ENCODE peak calls at places on chromosomes 11 and 22, in four cellular contexts. One of them, this sample, is unnamed. For H3K4me1 and H3K36me3, the result is how much of the 10 kb centered on the place peaks cover.

GRCh38 chr11:13942908-13943505 is 19.5 kb upstream of the SPON1 start:
- DNase-seq in cardiac muscle cell: no peak
- DNase-seq in sigmoid colon: no peak
- DNase-seq in psoas muscle: no peak
- DNase-seq in this sample: no peak

GRCh38 chr11:70226967-70227366 is 23.9 kb downstream of the FADD start:
- DNase-seq in cardiac muscle cell: peak
- DNase-seq in sigmoid colon: no peak
- DNase-seq in psoas muscle: no peak
- DNase-seq in this sample: no peak

GRCh38 chr11:6320411-6321207 is at the start of gene CAVIN3:
- DNase-seq in cardiac muscle cell: peak
- DNase-seq in sigmoid colon: peak
- DNase-seq in psoas muscle: peak
- DNase-seq in this sample: peak

GRCh38 chr11:45021001-45021400 is 70.3 kb upstream of the TP53I11 start:
- DNase-seq in cardiac muscle cell: no peak
- DNase-seq in sigmoid colon: no peak
- DNase-seq in psoas muscle: no peak
- DNase-seq in this sample: no peak

GRCh38 chr11:47317078-47317828 is 35.2 kb downstream of the MYBPC3 start:
- DNase-seq in cardiac muscle cell: no peak
- DNase-seq in sigmoid colon: no peak
- DNase-seq in psoas muscle: no peak
- DNase-seq in this sample: no peak

GRCh38 chr11:131504199-131504949 is 134.0 kb downstream of the NTM start:
- DNase-seq in cardiac muscle cell: peak
- DNase-seq in sigmoid colon: no peak
- DNase-seq in psoas muscle: peak
- DNase-seq in this sample: no peak

GRCh38 chr11:102994101-102994500 is 38.6 kb upstream of the MMP13 start:
- DNase-seq in cardiac muscle cell: no peak
- DNase-seq in sigmoid colon: no peak
- DNase-seq in psoas muscle: no peak
- DNase-seq in this sample: no peak

GRCh38 chr11:2298795-2299747 is 2.6 kb downstream of the C11orf21 start:
- DNase-seq in cardiac muscle cell: peak
- DNase-seq in sigmoid colon: no peak
- DNase-seq in psoas muscle: peak
- DNase-seq in this sample: peak

GRCh38 chr11:63613517-63614135 is 607 bp downstream of the PLAAT3 start:
- DNase-seq in cardiac muscle cell: peak
- DNase-seq in sigmoid colon: peak
- DNase-seq in psoas muscle: peak
- DNase-seq in this sample: peak

GRCh38 chr22:45548991-45549736 is 46.5 kb downstream of the FBLN1 start:
- DNase-seq in cardiac muscle cell: peak
- DNase-seq in sigmoid colon: peak
- DNase-seq in psoas muscle: peak
- DNase-seq in this sample: no peak

GRCh38 chr11:127471662-127472061 is 471.1 kb upstream of the KIRREL3 start:
- DNase-seq in cardiac muscle cell: no peak
- DNase-seq in sigmoid colon: no peak
- DNase-seq in psoas muscle: no peak
- DNase-seq in this sample: no peak

GRCh38 chr22:19761022-19761499 is 483 bp downstream of the TBX1 start:
- DNase-seq in cardiac muscle cell: no peak
- DNase-seq in sigmoid colon: no peak
- DNase-seq in psoas muscle: no peak
- DNase-seq in this sample: no peak

GRCh38 chr11:131428853-131429252 is 58.4 kb downstream of the NTM start:
- DNase-seq in cardiac muscle cell: no peak
- DNase-seq in sigmoid colon: no peak
- DNase-seq in psoas muscle: no peak
- DNase-seq in this sample: no peak

GRCh38 chr11:59669611-59670009 is 773 bp upstream of the PATL1 start:
- DNase-seq in cardiac muscle cell: no peak
- DNase-seq in sigmoid colon: peak
- DNase-seq in psoas muscle: no peak
- DNase-seq in this sample: peak
- TF ChIP-seq CTCF in cardiac muscle cell: no peak
- TF ChIP-seq CTCF in sigmoid colon: no peak
- TF ChIP-seq CTCF in psoas muscle: no peak
- TF ChIP-seq CTCF in this sample: no peak

GRCh38 chr11:66144000-66144678 is 74.1 kb downstream of the PACS1 start:
- DNase-seq in cardiac muscle cell: no peak
- DNase-seq in sigmoid colon: no peak
- DNase-seq in psoas muscle: no peak
- DNase-seq in this sample: no peak
- H3K4me1 ChIP-seq in cardiac muscle cell: under half
- H3K4me1 ChIP-seq in sigmoid colon: under half
- H3K4me1 ChIP-seq in psoas muscle: under half
- H3K4me1 ChIP-seq in this sample: under half

DNA sequence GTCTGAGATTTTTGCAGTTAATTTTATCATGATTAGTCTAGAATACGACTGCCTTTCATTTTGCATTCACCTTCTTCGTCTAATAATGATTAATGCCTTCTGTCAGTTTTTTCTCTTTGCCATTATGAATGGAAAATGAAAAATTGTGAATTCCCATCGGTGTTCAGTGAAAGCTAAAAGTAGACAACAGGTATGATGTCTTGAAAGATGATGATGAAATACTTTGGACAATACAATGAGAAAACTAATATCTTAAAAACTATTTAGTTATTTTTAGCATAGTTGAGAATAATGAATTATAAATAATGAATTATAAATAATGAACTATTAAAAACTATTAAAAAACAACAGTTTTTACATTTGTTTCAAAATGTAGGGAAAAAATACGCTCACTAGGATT is 5.0 kb downstream of the C11orf58 start:
- DNase-seq in cardiac muscle cell: no peak
- DNase-seq in sigmoid colon: no peak
- DNase-seq in psoas muscle: no peak
- DNase-seq in this sample: no peak
- H3K36me3 ChIP-seq in cardiac muscle cell: under half
- H3K36me3 ChIP-seq in sigmoid colon: under half
- H3K36me3 ChIP-seq in psoas muscle: under half
- H3K36me3 ChIP-seq in this sample: under half

GRCh38 chr11:46293616-46294015 is 16.2 kb downstream of the CREB3L1 start:
- DNase-seq in cardiac muscle cell: no peak
- DNase-seq in sigmoid colon: no peak
- DNase-seq in psoas muscle: no peak
- DNase-seq in this sample: no peak
- TF ChIP-seq CTCF in cardiac muscle cell: no peak
- TF ChIP-seq CTCF in sigmoid colon: no peak
- TF ChIP-seq CTCF in psoas muscle: no peak
- TF ChIP-seq CTCF in this sample: no peak

GRCh38 chr11:79049627-79050238 is 391.1 kb downstream of the TENM4 start:
- DNase-seq in cardiac muscle cell: no peak
- DNase-seq in sigmoid colon: no peak
- DNase-seq in psoas muscle: no peak
- DNase-seq in this sample: no peak
- H3K4me1 ChIP-seq in cardiac muscle cell: under half
- H3K4me1 ChIP-seq in sigmoid colon: under half
- H3K4me1 ChIP-seq in psoas muscle: under half
- H3K4me1 ChIP-seq in this sample: under half

DNA sequence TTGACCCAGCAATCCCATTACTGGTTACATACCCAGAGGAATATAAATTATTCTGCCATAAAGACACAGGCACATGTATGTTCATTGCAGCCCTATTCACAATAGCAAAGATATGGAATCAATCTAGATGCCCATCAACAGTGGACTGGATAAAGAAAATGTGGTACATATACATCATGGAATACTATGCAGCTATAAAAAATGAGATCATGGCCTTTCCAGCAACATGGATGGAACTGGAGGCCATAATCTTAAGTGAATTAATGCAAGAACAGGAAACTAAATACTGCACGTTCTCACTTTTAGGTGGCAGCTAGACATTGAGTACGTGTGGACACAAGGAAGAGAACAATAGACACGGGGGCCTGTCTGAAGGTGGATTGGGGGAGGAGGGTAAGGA is 15.1 kb upstream of the WNT11 start:
- DNase-seq in cardiac muscle cell: no peak
- DNase-seq in sigmoid colon: no peak
- DNase-seq in psoas muscle: no peak
- DNase-seq in this sample: no peak
- H3K36me3 ChIP-seq in cardiac muscle cell: under half
- H3K36me3 ChIP-seq in sigmoid colon: under half
- H3K36me3 ChIP-seq in psoas muscle: under half
- H3K36me3 ChIP-seq in this sample: under half

DNA sequence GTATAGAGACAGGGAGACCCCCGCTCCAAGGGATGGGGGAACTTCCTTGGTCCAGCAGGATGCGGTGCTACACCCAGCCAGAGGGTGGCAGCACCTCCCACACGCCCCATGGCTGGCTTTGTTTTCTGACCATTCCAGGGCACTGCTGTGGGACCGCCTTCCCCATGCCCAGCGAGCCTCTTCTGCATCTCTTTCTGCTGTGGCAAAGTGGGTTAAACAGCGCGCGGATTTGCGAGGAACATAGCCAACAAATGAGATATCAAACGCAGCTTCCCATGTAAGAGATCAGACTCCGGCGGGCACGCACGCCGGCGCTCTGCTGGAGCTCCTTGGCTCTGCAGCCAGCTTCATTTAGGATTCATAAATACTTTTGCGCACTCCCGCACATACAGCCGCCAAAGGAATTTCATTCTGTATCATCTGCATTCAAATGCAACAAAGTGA is 485.8 kb upstream of the CADM1 start:
- DNase-seq in cardiac muscle cell: peak
- DNase-seq in sigmoid colon: no peak
- DNase-seq in psoas muscle: no peak
- DNase-seq in this sample: no peak
- TF ChIP-seq CTCF in cardiac muscle cell: peak
- TF ChIP-seq CTCF in sigmoid colon: peak
- TF ChIP-seq CTCF in psoas muscle: peak
- TF ChIP-seq CTCF in this sample: no peak

This sample was measured in lung.